ENCODE peak calls at places on chromosomes 3 and 15, in eight cellular contexts. C, I, Q, L, W, D, T and U are unnamed samples.

GRCh38 chr3:51621091-51621892 is 49.8 kb upstream of the TEX264 start:
- DNase-seq in L (no peak), C (no peak), W (no peak), T (no peak), D (no peak), I (no peak), Q (peak; percentile 70), U (no peak)

GRCh38 chr3:54863366-54863765 is 64.5 kb downstream of the LRTM1 start:
- DNase-seq in W (no peak), C (no peak), I (no peak), D (no peak), Q (no peak), L (no peak), T (no peak), U (no peak)

GRCh38 chr15:81410318-81410753 is 36.3 kb upstream of the TMC3 start:
- DNase-seq in T (peak; percentile 36), Q (peak; percentile 20), L (peak; percentile 81), W (peak; percentile 50), D (no peak), I (peak; percentile 56), C (peak; percentile 90), U (peak; percentile 57)

GRCh38 chr3:9078561-9079240 is 115.4 kb upstream of the RAD18 start:
- DNase-seq in C (peak; percentile 71), T (peak; percentile 21), L (no peak), W (no peak), I (peak; percentile 3), D (no peak), Q (peak; percentile 9), U (no peak)

GRCh38 chr15:89330881-89331595 is 3.6 kb downstream of the POLG start:
- DNase-seq in W (no peak), I (no peak), Q (no peak), T (no peak), D (no peak), C (no peak), L (no peak), U (no peak)

GRCh38 chr3:125123455-125123854 is 67.7 kb upstream of the HEG1 start:
- DNase-seq in C (no peak), Q (no peak), W (no peak), L (no peak), T (no peak), I (no peak), D (no peak), U (no peak)

GRCh38 chr3:55434789-55435188 is 52.3 kb downstream of the WNT5A start:
- DNase-seq in Q (no peak), W (peak; percentile 2), D (no peak), L (peak; percentile 2), I (no peak), C (peak; percentile 81), T (no peak), U (peak; percentile 14)

GRCh38 chr3:101806491-101806890 is 27.5 kb downstream of the NXPE3 start:
- DNase-seq in L (no peak), Q (no peak), I (no peak), C (no peak), W (no peak), T (no peak), D (no peak), U (no peak)

GRCh38 chr3:50610181-50610971 is 1.2 kb downstream of the CISH start:
- DNase-seq in D (no peak), W (no peak), I (no peak), Q (no peak), C (no peak), T (no peak), L (peak; percentile 47), U (no peak)

GRCh38 chr15:52295421-52295991 is at the start of gene MYO5C:
- DNase-seq in W (no peak), Q (peak; percentile 68), D (no peak), I (peak; percentile 64), T (peak; percentile 86), C (peak; percentile 95), L (no peak), U (peak; percentile 89)

GRCh38 chr3:134197681-134198261 is 52.9 kb downstream of the RYK start:
- DNase-seq in Q (peak; percentile 48), I (peak; percentile 39), C (peak; percentile 70), T (peak; percentile 62), D (peak; percentile 24), W (peak; percentile 67), L (peak; percentile 35), U (peak; percentile 48)

GRCh38 chr15:74060251-74060650 is 22.1 kb downstream of the GOLGA6A start:
- DNase-seq in T (no peak), W (no peak), C (no peak), I (no peak), Q (no peak), L (no peak), D (no peak), U (no peak)

GRCh38 chr15:100525894-100526512 is 2.7 kb downstream of the CERS3 start:
- DNase-seq in W (no peak), C (no peak), D (no peak), L (no peak), Q (no peak), I (no peak), T (no peak), U (no peak)

GRCh38 chr3:48664929-48665328 is 2.2 kb upstream of the CELSR3 start:
- DNase-seq in Q (no peak), W (no peak), C (peak; percentile 37), L (no peak), I (no peak), T (no peak), D (no peak), U (no peak)

GRCh38 chr3:195025881-195026200 is 245.1 kb downstream of the XXYLT1 start:
- DNase-seq in D (no peak), T (no peak), L (no peak), C (no peak), Q (no peak), I (no peak), W (no peak), U (no peak)

GRCh38 chr15:101028772-101029438 is 109.7 kb downstream of the LRRK1 start:
- DNase-seq in T (no peak), W (no peak), D (no peak), L (no peak), I (no peak), C (no peak), Q (no peak), U (no peak)

GRCh38 chr3:142912440-142913172 is 23.7 kb upstream of the PCOLCE2 start:
- DNase-seq in L (no peak), Q (no peak), W (no peak), I (no peak), T (no peak), D (no peak), C (no peak), U (no peak)

GRCh38 chr3:72041531-72041930 is 256.6 kb upstream of the PROK2 start:
- DNase-seq in C (no peak), Q (no peak), W (no peak), I (no peak), D (no peak), L (no peak), T (no peak), U (no peak)

GRCh38 chr3:47469616-47470015 is 6.1 kb downstream of the SCAP start:
- DNase-seq in Q (no peak), L (peak; percentile 30), C (no peak), T (no peak), W (no peak), D (no peak), I (no peak), U (no peak)

DNA sequence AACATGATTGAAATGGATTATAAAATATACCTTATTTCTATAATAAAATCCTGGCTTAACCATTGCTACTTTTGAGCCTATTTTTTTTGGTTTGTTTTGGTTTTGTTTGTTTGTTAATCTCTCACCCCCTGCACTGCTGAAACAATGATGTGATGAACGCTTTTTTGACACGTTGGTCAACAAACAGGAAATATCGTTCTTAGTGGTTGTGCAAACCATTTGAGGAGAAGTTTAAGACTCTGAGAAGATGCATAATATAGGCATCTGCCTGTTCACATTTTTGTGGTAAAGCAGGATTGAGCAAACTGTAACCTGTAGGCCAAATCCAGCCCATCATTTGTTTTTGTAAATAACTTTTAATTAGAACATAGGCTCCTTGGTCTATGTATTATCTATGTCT is 75.5 kb upstream of the MDFIC2 start:
- DNase-seq in W (no peak), T (no peak), C (no peak), I (no peak), D (no peak), L (no peak), Q (no peak), U (no peak)
- TF ChIP-seq REST in W (no peak), T (no peak), C (no peak), I (no peak), D (no peak), L (no peak), Q (no peak), U (no peak)

DNA sequence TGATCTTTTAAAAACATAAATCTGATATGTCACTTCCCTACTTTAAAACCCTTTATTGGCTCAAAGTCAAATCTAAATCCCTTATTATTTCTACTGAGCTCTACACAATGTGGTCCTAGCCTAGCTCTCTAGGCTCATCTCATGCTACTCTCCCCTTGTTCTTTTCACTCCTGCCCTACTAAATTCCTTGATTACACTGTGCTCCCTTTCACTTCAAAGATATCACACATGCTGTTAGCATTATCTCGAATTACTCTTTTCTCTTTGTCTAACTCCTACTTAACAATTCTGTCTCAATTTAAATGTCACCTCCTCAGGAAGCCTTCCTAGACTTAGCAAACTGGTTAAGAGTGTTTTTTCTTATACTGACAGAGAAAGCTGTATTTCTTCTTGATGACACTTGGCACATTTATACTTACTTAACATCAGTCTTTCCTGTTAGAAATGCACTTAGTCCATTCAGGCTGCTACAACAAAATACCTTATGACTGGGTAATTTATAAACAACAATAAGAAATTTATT is 102.0 kb downstream of the SCAPER start:
- DNase-seq in W (no peak), T (no peak), L (no peak), C (peak; percentile 44), D (no peak), Q (no peak), I (no peak), U (no peak)
- TF ChIP-seq REST in W (no peak), T (no peak), L (no peak), C (no peak), D (no peak), Q (no peak), I (no peak), U (no peak)

DNA sequence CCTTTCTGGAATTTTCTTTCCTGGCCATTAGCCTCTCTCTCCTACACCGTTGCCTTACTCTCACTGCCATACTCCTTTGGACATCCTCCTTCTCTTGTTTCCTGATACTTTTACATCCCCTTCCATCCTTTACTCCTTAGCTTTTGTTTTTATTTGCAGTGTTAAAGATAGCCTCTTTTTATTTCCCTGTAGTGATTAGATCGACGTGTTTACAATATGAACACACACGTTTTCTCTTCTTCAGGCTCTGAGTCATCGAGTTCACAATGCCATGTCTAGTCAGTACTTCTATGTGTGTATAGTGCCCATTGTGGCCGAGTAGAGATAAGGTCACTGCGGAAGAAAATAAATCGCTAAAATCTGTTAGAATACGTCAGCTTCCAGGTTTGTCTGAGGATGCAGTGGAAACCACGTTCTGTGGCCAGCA is 208.5 kb downstream of the LPP start:
- DNase-seq in C (no peak), Q (peak; percentile 73), T (peak; percentile 50), D (no peak), W (peak; percentile 69), I (peak; percentile 49), L (no peak), U (no peak)
- TF ChIP-seq REST in C (no peak), Q (no peak), T (no peak), D (no peak), W (no peak), I (no peak), L (no peak), U (no peak)

DNA sequence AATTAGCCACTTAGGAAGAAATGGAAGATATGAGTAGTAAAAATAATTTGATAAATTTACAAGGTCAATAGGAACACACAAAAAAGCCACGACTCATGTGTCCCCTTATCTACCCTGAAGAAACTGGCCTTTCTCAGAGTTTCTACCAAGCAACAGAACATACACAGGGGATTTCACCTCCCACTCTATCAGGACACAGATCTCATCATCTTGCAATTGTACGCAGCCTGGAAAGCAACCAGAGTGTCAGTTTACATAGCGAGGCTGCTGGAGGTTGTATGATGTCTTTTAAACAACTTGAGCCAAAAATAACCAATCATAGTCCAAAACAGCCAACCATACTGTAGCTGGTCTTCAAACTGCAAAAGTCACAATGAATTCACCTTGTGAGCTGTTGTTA is 19.7 kb upstream of the LMOD3 start:
- DNase-seq in I (no peak), T (no peak), D (no peak), W (no peak), Q (no peak), C (no peak), L (no peak), U (no peak)
- TF ChIP-seq REST in I (no peak), T (no peak), D (no peak), W (no peak), Q (no peak), C (no peak), L (no peak), U (no peak)